ENCODE peak calls at places on chromosomes 7 and 10, in five cellular contexts. F is H9, O is pancreas, U is heart left ventricle, B is heart right ventricle. D is an unnamed sample. For H3K27me3, the result is how much of the 10 kb centered on the place peaks cover.

GRCh38 chr7:128833148-128833938 is 3.1 kb downstream of the FLNC start:
- DNase-seq in F (peak), O (no peak), U (peak), B (peak), D (peak)

GRCh38 chr7:7352845-7353244 is 170.5 kb downstream of the C1GALT1 start:
- DNase-seq in F (peak), O (no peak), U (no peak), B (no peak), D (no peak)

GRCh38 chr7:131959106-131959812 is 402.8 kb upstream of the PODXL start:
- DNase-seq in F (no peak), O (no peak), U (no peak), B (no peak), D (no peak)

GRCh38 chr10:59007307-59008025 is 169.0 kb upstream of the PHYHIPL start:
- DNase-seq in F (no peak), O (no peak), U (no peak), B (no peak), D (no peak)

GRCh38 chr10:23408330-23408976 is 30.4 kb upstream of the OTUD1 start:
- DNase-seq in F (no peak), O (no peak), U (no peak), B (no peak), D (no peak)

GRCh38 chr10:13775786-13776780 is 189.3 kb downstream of the PRPF18 start:
- DNase-seq in F (no peak), O (no peak), U (no peak), B (no peak), D (no peak)

GRCh38 chr10:15504101-15504840 is 133.2 kb upstream of the FAM171A1 start:
- DNase-seq in F (no peak), O (no peak), U (no peak), B (no peak), D (no peak)

GRCh38 chr10:46284286-46285229 is 2.2 kb upstream of the ANTXRL start:
- DNase-seq in F (peak), O (peak), U (peak), B (peak), D (peak)

GRCh38 chr10:42149027-42149700 is 489.2 kb downstream of the ZNF33B start:
- DNase-seq in F (no peak), O (peak), U (peak), B (peak), D (no peak)

GRCh38 chr10:88499569-88500470 is 83.3 kb downstream of the RNLS start:
- DNase-seq in F (no peak), O (no peak), U (no peak), B (no peak), D (no peak)

GRCh38 chr7:120825576-120825975 is 32.4 kb downstream of the TSPAN12 start:
- DNase-seq in F (no peak), O (no peak), U (no peak), B (no peak), D (no peak)

GRCh38 chr10:70970830-70971229 is 82.5 kb upstream of the PCBD1 start:
- DNase-seq in F (peak), O (no peak), U (no peak), B (no peak), D (no peak)

GRCh38 chr7:94374231-94374630 is 20.5 kb upstream of the COL1A2 start:
- DNase-seq in F (peak), O (peak), U (peak), B (peak), D (no peak)

GRCh38 chr7:35260254-35260653 is 6.4 kb upstream of the TBX20 start:
- DNase-seq in F (no peak), O (no peak), U (no peak), B (no peak), D (no peak)

GRCh38 chr10:60305394-60305892 is 84.2 kb downstream of the ANK3 start:
- DNase-seq in F (no peak), O (no peak), U (no peak), B (no peak), D (no peak)

GRCh38 chr7:13017325-13017853 is 330.0 kb downstream of the ARL4A start:
- DNase-seq in F (peak), O (no peak), U (no peak), B (no peak), D (no peak)

GRCh38 chr7:14858866-14859265 is 43.7 kb downstream of the DGKB start:
- DNase-seq in F (no peak), O (no peak), U (no peak), B (no peak), D (no peak)

GRCh38 chr7:43868681-43869017 is 668 bp downstream of the MRPS24 start:
- DNase-seq in F (no peak), O (no peak), U (no peak), B (no peak), D (no peak)

GRCh38 chr7:130379551-130380120 is 658 bp upstream of the CPA1 start:
- DNase-seq in F (no peak), O (peak), U (no peak), B (no peak), D (no peak)

GRCh38 chr10:44906476-44906875 is 4.7 kb upstream of the TMEM72 start:
- DNase-seq in F (no peak), O (no peak), U (no peak), B (no peak), D (no peak)

GRCh38 chr7:913736-914520 is 37.6 kb downstream of the GET4 start:
- DNase-seq in F (no peak), O (peak), U (no peak), B (no peak), D (no peak)

GRCh38 chr10:119495061-119495505 is 47.4 kb downstream of the RGS10 start:
- DNase-seq in F (no peak), O (no peak), U (no peak), B (no peak), D (no peak)

GRCh38 chr10:110471566-110472139 is 26.1 kb upstream of the DUSP5 start:
- DNase-seq in F (no peak), O (no peak), U (no peak), B (no peak), D (no peak)

GRCh38 chr10:50152792-50153272 is 85.1 kb downstream of the WASHC2A start:
- DNase-seq in F (peak), O (peak), U (no peak), B (peak), D (no peak)

GRCh38 chr10:66552331-66552730 is 373.5 kb upstream of the LRRTM3 start:
- DNase-seq in F (no peak), O (no peak), U (no peak), B (no peak), D (no peak)

GRCh38 chr7:55366461-55367138 is 1.5 kb downstream of the LANCL2 start:
- DNase-seq in F (no peak), O (no peak), U (no peak), B (no peak), D (no peak)

GRCh38 chr10:106960812-106961211 is 203.7 kb downstream of the SORCS1 start:
- DNase-seq in F (no peak), O (no peak), U (no peak), B (no peak), D (no peak)

GRCh38 chr10:84820121-84820520 is 491.7 kb downstream of the CCSER2 start:
- DNase-seq in F (no peak), O (no peak), U (no peak), B (no peak), D (no peak)

GRCh38 chr10:86295351-86295750 is 71.2 kb downstream of the GRID1 start:
- DNase-seq in F (peak), O (no peak), U (no peak), B (no peak), D (peak)

GRCh38 chr10:79420974-79421688 is 24.3 kb downstream of the ZCCHC24 start:
- DNase-seq in F (no peak), O (peak), U (peak), B (no peak), D (no peak)

GRCh38 chr10:24341371-24341770 is 132.4 kb downstream of the KIAA1217 start:
- DNase-seq in F (no peak), O (no peak), U (no peak), B (no peak), D (no peak)

GRCh38 chr10:20007426-20007825 is 191.2 kb downstream of the PLXDC2 start:
- DNase-seq in F (no peak), O (no peak), U (no peak), B (no peak), D (no peak)

GRCh38 chr7:42097756-42098155 is 139.3 kb downstream of the GLI3 start:
- DNase-seq in F (no peak), O (no peak), U (no peak), B (no peak), D (no peak)

GRCh38 chr7:36506820-36507219 is 117.2 kb downstream of the ANLN start:
- DNase-seq in F (no peak), O (no peak), U (no peak), B (no peak), D (no peak)

DNA sequence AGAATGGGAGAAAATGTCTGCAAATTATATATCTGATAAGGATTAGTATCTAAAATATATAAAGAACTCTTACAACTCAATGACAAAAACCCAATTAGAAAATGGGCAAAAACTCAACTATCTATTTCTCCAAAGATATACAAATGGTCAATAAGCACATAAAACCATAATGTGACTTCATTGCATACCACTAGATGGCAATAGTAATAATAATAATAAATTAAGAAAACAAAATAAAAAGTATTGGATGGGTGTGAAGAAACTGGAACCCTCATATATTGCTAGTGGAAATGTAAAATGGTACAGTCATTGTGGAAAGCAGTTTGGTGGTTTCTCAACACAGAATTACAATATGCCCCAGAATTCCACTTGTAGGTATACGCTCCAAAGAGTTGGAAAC is 98.8 kb downstream of the VIPR2 start:
- DNase-seq in F (no peak), O (no peak), U (no peak), B (no peak), D (no peak)
- H3K27me3 ChIP-seq in F (under half), O (under half), U (under half), B (under half), D (under half)

GRCh38 chr10:131980321-131980720 is 1.4 kb downstream of the BNIP3 start:
- DNase-seq in F (no peak), O (no peak), U (no peak), B (no peak), D (no peak)
- H3K27ac ChIP-seq in F (no peak), O (peak), U (peak), B (peak), D (peak)

DNA sequence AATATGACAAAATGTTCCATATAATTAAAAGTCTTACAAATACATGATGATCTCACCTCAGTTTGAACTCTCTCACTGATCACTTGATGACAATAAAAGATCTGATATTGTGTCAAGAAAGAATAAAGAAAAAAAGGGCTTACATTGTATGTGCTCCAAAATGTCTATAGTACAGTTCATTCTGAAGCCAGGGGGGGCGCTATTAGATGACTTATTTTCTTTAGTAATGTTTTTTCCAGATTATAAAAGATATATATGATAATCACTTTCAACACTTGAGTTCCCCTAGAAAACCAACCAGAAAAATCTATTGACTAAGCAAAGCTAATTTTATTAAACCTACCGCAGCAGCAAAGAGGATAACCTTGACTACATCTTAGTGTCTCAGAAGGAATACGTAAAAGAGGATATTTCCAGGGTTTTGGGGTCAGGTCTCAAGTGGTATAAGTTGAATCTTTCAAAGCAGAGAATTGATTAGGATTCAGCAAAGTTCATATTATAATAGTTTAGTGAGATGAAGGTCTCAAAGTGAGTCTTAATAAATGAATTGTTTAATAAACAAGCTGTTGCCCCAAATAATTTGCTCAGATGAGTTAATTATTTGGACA is 55.8 kb downstream of the PTN start:
- DNase-seq in F (no peak), O (no peak), U (no peak), B (no peak), D (no peak)
- TF ChIP-seq CTCF in F (peak), O (no peak), U (no peak), B (no peak), D (no peak)

DNA sequence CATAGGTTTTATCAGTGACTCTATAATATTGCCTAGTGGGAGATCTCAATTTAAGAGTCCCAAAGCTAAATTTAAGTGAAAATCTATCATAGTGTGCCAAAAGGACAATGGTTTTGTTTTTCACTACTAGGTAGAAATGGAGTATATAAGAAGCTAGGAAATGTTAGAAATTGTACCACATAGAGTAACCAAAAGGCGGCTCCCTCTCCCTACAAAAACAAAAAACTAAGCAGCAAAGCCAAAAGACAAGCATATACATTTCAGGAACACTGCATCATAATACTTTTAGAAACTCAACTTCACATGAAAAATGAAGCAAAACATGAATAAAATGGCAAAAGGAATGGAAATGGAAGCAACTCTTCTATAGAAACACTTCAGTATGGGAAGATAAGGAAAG is 271.6 kb downstream of the CACNA2D1 start:
- DNase-seq in F (no peak), O (no peak), U (no peak), B (no peak), D (no peak)
- H3K27me3 ChIP-seq in F (under half), O (under half), U (under half), B (under half), D (under half)

D was measured in breast epithelium.